ENCODE peak calls at places on chromosome 12, in seven cellular contexts. One of them, this sample, is unnamed.

GRCh38 chr12:52615208-52615868 is 3.0 kb downstream of the KRT73 start:
- DNase-seq in A549: no peak
- DNase-seq in IMR-90: peak; percentile 2
- DNase-seq in thyroid gland: no peak
- DNase-seq in spleen: no peak
- DNase-seq in uterus: no peak
- DNase-seq in tibial nerve: no peak
- DNase-seq in this sample: no peak

GRCh38 chr12:8914716-8915526 is 612 bp downstream of the PHC1 start:
- DNase-seq in tibial nerve: no peak
- DNase-seq in uterus: peak; percentile 46
- DNase-seq in thyroid gland: peak; percentile 73
- DNase-seq in spleen: peak; percentile 90
- DNase-seq in A549: peak; percentile 71
- DNase-seq in IMR-90: peak; percentile 37
- DNase-seq in this sample: peak; percentile 81

GRCh38 chr12:19643635-19644034 is 204.3 kb downstream of the AEBP2 start:
- DNase-seq in uterus: no peak
- DNase-seq in spleen: no peak
- DNase-seq in thyroid gland: peak; percentile 3
- DNase-seq in tibial nerve: no peak
- DNase-seq in IMR-90: peak; percentile 68
- DNase-seq in A549: peak; percentile 69
- DNase-seq in this sample: no peak

GRCh38 chr12:111807232-111807631 is 34.8 kb upstream of the MAPKAPK5 start:
- DNase-seq in tibial nerve: no peak
- DNase-seq in A549: no peak
- DNase-seq in spleen: no peak
- DNase-seq in thyroid gland: no peak
- DNase-seq in IMR-90: no peak
- DNase-seq in uterus: peak; percentile 6
- DNase-seq in this sample: peak; percentile 82

GRCh38 chr12:84842406-84843013 is 70.1 kb downstream of the SLC6A15 start:
- DNase-seq in tibial nerve: no peak
- DNase-seq in spleen: no peak
- DNase-seq in IMR-90: peak; percentile 51
- DNase-seq in uterus: no peak
- DNase-seq in A549: peak; percentile 51
- DNase-seq in thyroid gland: no peak
- DNase-seq in this sample: no peak

GRCh38 chr12:41476499-41476898 is 288.4 kb downstream of the PDZRN4 start:
- DNase-seq in IMR-90: no peak
- DNase-seq in tibial nerve: no peak
- DNase-seq in spleen: no peak
- DNase-seq in thyroid gland: no peak
- DNase-seq in A549: no peak
- DNase-seq in uterus: no peak
- DNase-seq in this sample: no peak

GRCh38 chr12:120353556-120354317 is 15.2 kb downstream of the MSI1 start:
- DNase-seq in tibial nerve: no peak
- DNase-seq in A549: no peak
- DNase-seq in IMR-90: no peak
- DNase-seq in uterus: no peak
- DNase-seq in thyroid gland: no peak
- DNase-seq in spleen: no peak
- DNase-seq in this sample: no peak

GRCh38 chr12:90456248-90456647 is 498.7 kb downstream of the CCER1 start:
- DNase-seq in A549: no peak
- DNase-seq in spleen: no peak
- DNase-seq in uterus: no peak
- DNase-seq in tibial nerve: no peak
- DNase-seq in IMR-90: no peak
- DNase-seq in thyroid gland: no peak
- DNase-seq in this sample: no peak

GRCh38 chr12:12442548-12443071 is 85.7 kb downstream of the BORCS5 start:
- DNase-seq in spleen: no peak
- DNase-seq in uterus: no peak
- DNase-seq in A549: no peak
- DNase-seq in IMR-90: peak; percentile 80
- DNase-seq in thyroid gland: no peak
- DNase-seq in tibial nerve: no peak
- DNase-seq in this sample: no peak

GRCh38 chr12:127125607-127126259 is 1141.2 kb upstream of the TMEM132C start:
- DNase-seq in thyroid gland: no peak
- DNase-seq in A549: peak; percentile 95
- DNase-seq in tibial nerve: no peak
- DNase-seq in spleen: no peak
- DNase-seq in uterus: no peak
- DNase-seq in IMR-90: peak; percentile 70
- DNase-seq in this sample: no peak

GRCh38 chr12:85920324-85920947 is 46.3 kb downstream of the NTS start:
- DNase-seq in thyroid gland: no peak
- DNase-seq in IMR-90: peak; percentile 6
- DNase-seq in spleen: no peak
- DNase-seq in uterus: no peak
- DNase-seq in A549: peak; percentile 37
- DNase-seq in tibial nerve: no peak
- DNase-seq in this sample: no peak

DNA sequence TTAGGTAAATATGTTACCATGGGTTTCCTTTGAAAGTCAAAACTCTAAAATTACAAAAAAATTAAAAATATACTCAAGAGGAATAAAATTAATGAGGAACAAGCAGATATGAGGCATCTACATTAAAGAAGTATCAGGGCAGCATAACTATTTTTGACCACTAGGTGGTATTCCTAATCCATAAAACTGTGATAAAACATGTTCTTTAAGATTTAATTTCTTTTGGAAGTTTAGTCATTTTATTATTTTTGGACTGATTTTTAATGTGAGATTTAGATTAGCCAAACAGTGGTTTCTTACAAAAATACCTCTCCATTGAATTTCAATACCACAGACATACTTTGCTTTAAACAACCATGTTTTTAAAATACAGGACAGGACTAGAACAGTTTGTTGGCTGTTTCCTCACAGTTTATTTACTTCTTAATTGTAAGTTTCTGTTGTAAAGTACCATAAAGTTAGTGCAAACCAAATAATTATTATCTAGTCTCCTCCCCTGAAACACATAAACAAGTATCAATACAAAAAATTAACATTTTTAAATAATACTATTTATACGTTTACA is 49.8 kb downstream of the NTS start:
- DNase-seq in A549: peak; percentile 36
- DNase-seq in thyroid gland: no peak
- DNase-seq in IMR-90: peak; percentile 49
- DNase-seq in spleen: no peak
- DNase-seq in uterus: no peak
- DNase-seq in tibial nerve: no peak
- DNase-seq in this sample: no peak
- TF ChIP-seq CTCF in A549: peak; percentile 71
- TF ChIP-seq CTCF in thyroid gland: peak; percentile 55
- TF ChIP-seq CTCF in IMR-90: peak; percentile 62
- TF ChIP-seq CTCF in spleen: peak; percentile 6
- TF ChIP-seq CTCF in uterus: peak; percentile 14
- TF ChIP-seq CTCF in tibial nerve: peak; percentile 51
- TF ChIP-seq CTCF in this sample: peak; percentile 45

GRCh38 chr12:116245189-116245588 is 32.3 kb downstream of the MED13L start:
- DNase-seq in IMR-90: no peak
- DNase-seq in A549: no peak
- DNase-seq in thyroid gland: no peak
- DNase-seq in tibial nerve: no peak
- DNase-seq in spleen: no peak
- DNase-seq in uterus: no peak
- DNase-seq in this sample: no peak
- H3K4me1 ChIP-seq in IMR-90: peaks cover 11% of the 10 kb centered on the region
- H3K4me1 ChIP-seq in A549: peaks cover 43% of the 10 kb centered on the region
- H3K4me1 ChIP-seq in thyroid gland: peaks cover 62% of the 10 kb centered on the region
- H3K4me1 ChIP-seq in tibial nerve: peaks cover 73% of the 10 kb centered on the region
- H3K4me1 ChIP-seq in spleen: peaks cover 37% of the 10 kb centered on the region
- H3K4me1 ChIP-seq in uterus: no peaks in the 10 kb centered on the region
- H3K4me1 ChIP-seq in this sample: no peaks in the 10 kb centered on the region

DNA sequence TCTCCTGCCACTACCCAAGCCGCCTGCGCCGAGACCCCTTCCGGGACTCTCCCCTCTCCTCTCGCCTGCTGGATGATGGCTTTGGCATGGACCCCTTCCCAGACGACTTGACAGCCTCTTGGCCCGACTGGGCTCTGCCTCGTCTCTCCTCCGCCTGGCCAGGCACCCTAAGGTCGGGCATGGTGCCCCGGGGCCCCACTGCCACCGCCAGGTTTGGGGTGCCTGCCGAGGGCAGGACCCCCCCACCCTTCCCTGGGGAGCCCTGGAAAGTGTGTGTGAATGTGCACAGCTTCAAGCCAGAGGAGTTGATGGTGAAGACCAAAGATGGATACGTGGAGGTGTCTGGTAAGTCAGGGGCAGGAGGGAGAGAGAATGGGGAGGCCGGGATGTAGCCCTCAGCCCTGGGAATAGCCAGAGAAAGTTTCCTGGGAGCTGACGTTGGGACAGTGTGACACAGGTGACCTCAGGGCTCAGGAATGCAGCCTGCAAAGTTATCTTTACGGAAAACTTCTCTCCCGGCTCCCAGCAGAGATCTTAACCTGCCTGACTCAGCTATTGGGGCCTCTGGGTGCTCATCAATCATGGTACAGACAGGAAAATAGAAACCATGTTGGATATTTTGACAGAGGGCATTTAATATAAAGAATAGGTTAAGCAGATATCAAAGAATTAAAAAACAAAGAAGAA is 747 bp downstream of the HSPB8 start:
- DNase-seq in uterus: no peak
- DNase-seq in A549: peak; percentile 69
- DNase-seq in spleen: no peak
- DNase-seq in tibial nerve: no peak
- DNase-seq in thyroid gland: peak; percentile 78
- DNase-seq in IMR-90: peak; percentile 70
- DNase-seq in this sample: no peak
- TF ChIP-seq POLR2A in uterus: peak; percentile 21
- TF ChIP-seq POLR2A in A549: no peak
- TF ChIP-seq POLR2A in spleen: no peak
- TF ChIP-seq POLR2A in tibial nerve: no peak
- TF ChIP-seq POLR2A in thyroid gland: peak; percentile 88
- TF ChIP-seq POLR2A in IMR-90: no peak
- TF ChIP-seq POLR2A in this sample: no peak

GRCh38 chr12:43282106-43282505 is 269.9 kb downstream of the ADAMTS20 start:
- DNase-seq in thyroid gland: no peak
- DNase-seq in A549: peak; percentile 25
- DNase-seq in tibial nerve: no peak
- DNase-seq in uterus: no peak
- DNase-seq in IMR-90: peak; percentile 65
- DNase-seq in spleen: no peak
- DNase-seq in this sample: no peak
- TF ChIP-seq CTCF in thyroid gland: peak; percentile 42
- TF ChIP-seq CTCF in A549: peak; percentile 52
- TF ChIP-seq CTCF in tibial nerve: peak; percentile 19
- TF ChIP-seq CTCF in uterus: peak; percentile 24
- TF ChIP-seq CTCF in IMR-90: peak; percentile 69
- TF ChIP-seq CTCF in spleen: no peak
- TF ChIP-seq CTCF in this sample: no peak

This sample was measured in Peyer's patch.